ENCODE peak calls at places on chromosomes 3 and 15, in five cellular contexts. One of them, this sample, is unnamed.

GRCh38 chr3:100093826-100094225 is 20.5 kb downstream of the FILIP1L start:
- DNase-seq in HFFc6: no peak
- DNase-seq in stimulated activated CD8-positive, alpha-beta memory T cell treated with anti-CD3 and anti-CD28 coated beads, Interleukin-2, amount 100 ng/mL, for 1 hour: no peak
- DNase-seq in EL: peak
- DNase-seq in Calu3: no peak
- DNase-seq in this sample: no peak

GRCh38 chr3:105997800-105998526 is 129.2 kb upstream of the CBLB start:
- DNase-seq in HFFc6: peak
- DNase-seq in stimulated activated CD8-positive, alpha-beta memory T cell treated with anti-CD3 and anti-CD28 coated beads, Interleukin-2, amount 100 ng/mL, for 1 hour: no peak
- DNase-seq in EL: peak
- DNase-seq in Calu3: peak
- DNase-seq in this sample: peak

GRCh38 chr15:55741592-55742497 is 1.1 kb downstream of the PRTG start:
- DNase-seq in HFFc6: no peak
- DNase-seq in stimulated activated CD8-positive, alpha-beta memory T cell treated with anti-CD3 and anti-CD28 coated beads, Interleukin-2, amount 100 ng/mL, for 1 hour: no peak
- DNase-seq in EL: peak
- DNase-seq in Calu3: peak
- DNase-seq in this sample: no peak

GRCh38 chr3:117217837-117218236 is 508.3 kb downstream of the TUSC7 start:
- DNase-seq in HFFc6: no peak
- DNase-seq in stimulated activated CD8-positive, alpha-beta memory T cell treated with anti-CD3 and anti-CD28 coated beads, Interleukin-2, amount 100 ng/mL, for 1 hour: no peak
- DNase-seq in EL: no peak
- DNase-seq in Calu3: no peak
- DNase-seq in this sample: no peak

GRCh38 chr3:32958509-32958908 is 7.1 kb downstream of the CCR4 start:
- DNase-seq in HFFc6: no peak
- DNase-seq in stimulated activated CD8-positive, alpha-beta memory T cell treated with anti-CD3 and anti-CD28 coated beads, Interleukin-2, amount 100 ng/mL, for 1 hour: no peak
- DNase-seq in EL: no peak
- DNase-seq in Calu3: no peak
- DNase-seq in this sample: no peak

GRCh38 chr3:53295410-53295809 is 39.6 kb upstream of the TKT start:
- DNase-seq in HFFc6: no peak
- DNase-seq in stimulated activated CD8-positive, alpha-beta memory T cell treated with anti-CD3 and anti-CD28 coated beads, Interleukin-2, amount 100 ng/mL, for 1 hour: no peak
- DNase-seq in EL: no peak
- DNase-seq in Calu3: no peak
- DNase-seq in this sample: no peak

GRCh38 chr3:128348805-128349531 is 117.7 kb downstream of the DNAJB8 start:
- DNase-seq in HFFc6: no peak
- DNase-seq in stimulated activated CD8-positive, alpha-beta memory T cell treated with anti-CD3 and anti-CD28 coated beads, Interleukin-2, amount 100 ng/mL, for 1 hour: no peak
- DNase-seq in EL: no peak
- DNase-seq in Calu3: no peak
- DNase-seq in this sample: no peak

GRCh38 chr3:169082076-169082475 is 581.4 kb downstream of the MECOM start:
- DNase-seq in HFFc6: no peak
- DNase-seq in stimulated activated CD8-positive, alpha-beta memory T cell treated with anti-CD3 and anti-CD28 coated beads, Interleukin-2, amount 100 ng/mL, for 1 hour: no peak
- DNase-seq in EL: no peak
- DNase-seq in Calu3: no peak
- DNase-seq in this sample: no peak

GRCh38 chr15:66940368-66940767 is 125.0 kb upstream of the SMAD3 start:
- DNase-seq in HFFc6: peak
- DNase-seq in stimulated activated CD8-positive, alpha-beta memory T cell treated with anti-CD3 and anti-CD28 coated beads, Interleukin-2, amount 100 ng/mL, for 1 hour: no peak
- DNase-seq in EL: no peak
- DNase-seq in Calu3: no peak
- DNase-seq in this sample: no peak

GRCh38 chr3:129001101-129001816 is at the start of gene EFCC1:
- DNase-seq in HFFc6: no peak
- DNase-seq in stimulated activated CD8-positive, alpha-beta memory T cell treated with anti-CD3 and anti-CD28 coated beads, Interleukin-2, amount 100 ng/mL, for 1 hour: no peak
- DNase-seq in EL: peak
- DNase-seq in Calu3: no peak
- DNase-seq in this sample: peak

GRCh38 chr3:46400000-46400734 is 6.7 kb downstream of the CCR5AS start:
- DNase-seq in HFFc6: no peak
- DNase-seq in stimulated activated CD8-positive, alpha-beta memory T cell treated with anti-CD3 and anti-CD28 coated beads, Interleukin-2, amount 100 ng/mL, for 1 hour: no peak
- DNase-seq in EL: peak
- DNase-seq in Calu3: no peak
- DNase-seq in this sample: peak

GRCh38 chr3:132380979-132381944 is 36.0 kb upstream of the DNAJC13 start:
- DNase-seq in HFFc6: no peak
- DNase-seq in stimulated activated CD8-positive, alpha-beta memory T cell treated with anti-CD3 and anti-CD28 coated beads, Interleukin-2, amount 100 ng/mL, for 1 hour: no peak
- DNase-seq in EL: no peak
- DNase-seq in Calu3: no peak
- DNase-seq in this sample: no peak

GRCh38 chr3:111859974-111860859 is 1.2 kb downstream of the PHLDB2 start:
- DNase-seq in HFFc6: peak
- DNase-seq in stimulated activated CD8-positive, alpha-beta memory T cell treated with anti-CD3 and anti-CD28 coated beads, Interleukin-2, amount 100 ng/mL, for 1 hour: peak
- DNase-seq in EL: peak
- DNase-seq in Calu3: peak
- DNase-seq in this sample: peak

GRCh38 chr3:42020681-42021307 is 58.9 kb upstream of the ULK4 start:
- DNase-seq in HFFc6: peak
- DNase-seq in stimulated activated CD8-positive, alpha-beta memory T cell treated with anti-CD3 and anti-CD28 coated beads, Interleukin-2, amount 100 ng/mL, for 1 hour: no peak
- DNase-seq in EL: peak
- DNase-seq in Calu3: no peak
- DNase-seq in this sample: peak

GRCh38 chr3:69568926-69569325 is 170.3 kb upstream of the MITF start:
- DNase-seq in HFFc6: peak
- DNase-seq in stimulated activated CD8-positive, alpha-beta memory T cell treated with anti-CD3 and anti-CD28 coated beads, Interleukin-2, amount 100 ng/mL, for 1 hour: no peak
- DNase-seq in EL: no peak
- DNase-seq in Calu3: no peak
- DNase-seq in this sample: no peak

GRCh38 chr3:120622457-120622856 is 26.3 kb downstream of the NDUFB4 start:
- DNase-seq in HFFc6: no peak
- DNase-seq in stimulated activated CD8-positive, alpha-beta memory T cell treated with anti-CD3 and anti-CD28 coated beads, Interleukin-2, amount 100 ng/mL, for 1 hour: no peak
- DNase-seq in EL: no peak
- DNase-seq in Calu3: no peak
- DNase-seq in this sample: no peak

GRCh38 chr3:56048333-56048732 is 419.9 kb downstream of the ERC2 start:
- DNase-seq in HFFc6: no peak
- DNase-seq in stimulated activated CD8-positive, alpha-beta memory T cell treated with anti-CD3 and anti-CD28 coated beads, Interleukin-2, amount 100 ng/mL, for 1 hour: no peak
- DNase-seq in EL: no peak
- DNase-seq in Calu3: no peak
- DNase-seq in this sample: no peak

GRCh38 chr3:11195721-11196332 is 41.5 kb downstream of the HRH1 start:
- DNase-seq in HFFc6: peak
- DNase-seq in stimulated activated CD8-positive, alpha-beta memory T cell treated with anti-CD3 and anti-CD28 coated beads, Interleukin-2, amount 100 ng/mL, for 1 hour: no peak
- DNase-seq in EL: peak
- DNase-seq in Calu3: no peak
- DNase-seq in this sample: peak

GRCh38 chr15:85354432-85354831 is 26.0 kb upstream of the AKAP13 start:
- DNase-seq in HFFc6: peak
- DNase-seq in stimulated activated CD8-positive, alpha-beta memory T cell treated with anti-CD3 and anti-CD28 coated beads, Interleukin-2, amount 100 ng/mL, for 1 hour: no peak
- DNase-seq in EL: peak
- DNase-seq in Calu3: no peak
- DNase-seq in this sample: peak

GRCh38 chr15:91865486-91865885 is 12.0 kb downstream of the SLCO3A1 start:
- DNase-seq in HFFc6: no peak
- DNase-seq in stimulated activated CD8-positive, alpha-beta memory T cell treated with anti-CD3 and anti-CD28 coated beads, Interleukin-2, amount 100 ng/mL, for 1 hour: no peak
- DNase-seq in EL: no peak
- DNase-seq in Calu3: no peak
- DNase-seq in this sample: no peak

GRCh38 chr3:183711516-183711915 is 13.9 kb downstream of the YEATS2 start:
- DNase-seq in HFFc6: no peak
- DNase-seq in stimulated activated CD8-positive, alpha-beta memory T cell treated with anti-CD3 and anti-CD28 coated beads, Interleukin-2, amount 100 ng/mL, for 1 hour: no peak
- DNase-seq in EL: no peak
- DNase-seq in Calu3: no peak
- DNase-seq in this sample: no peak

GRCh38 chr15:51100785-51101489 is 6.2 kb upstream of the TNFAIP8L3 start:
- DNase-seq in HFFc6: no peak
- DNase-seq in stimulated activated CD8-positive, alpha-beta memory T cell treated with anti-CD3 and anti-CD28 coated beads, Interleukin-2, amount 100 ng/mL, for 1 hour: no peak
- DNase-seq in EL: no peak
- DNase-seq in Calu3: no peak
- DNase-seq in this sample: no peak

GRCh38 chr15:24858737-24859601 is 95.8 kb upstream of the SNRPN start:
- DNase-seq in HFFc6: peak
- DNase-seq in stimulated activated CD8-positive, alpha-beta memory T cell treated with anti-CD3 and anti-CD28 coated beads, Interleukin-2, amount 100 ng/mL, for 1 hour: no peak
- DNase-seq in EL: peak
- DNase-seq in Calu3: no peak
- DNase-seq in this sample: peak

GRCh38 chr3:22922317-22922716 is 280.8 kb upstream of the UBE2E2 start:
- DNase-seq in HFFc6: no peak
- DNase-seq in stimulated activated CD8-positive, alpha-beta memory T cell treated with anti-CD3 and anti-CD28 coated beads, Interleukin-2, amount 100 ng/mL, for 1 hour: no peak
- DNase-seq in EL: peak
- DNase-seq in Calu3: no peak
- DNase-seq in this sample: peak

GRCh38 chr15:99925661-99926461 is 192.6 kb upstream of the LYSMD4 start:
- DNase-seq in HFFc6: no peak
- DNase-seq in stimulated activated CD8-positive, alpha-beta memory T cell treated with anti-CD3 and anti-CD28 coated beads, Interleukin-2, amount 100 ng/mL, for 1 hour: peak
- DNase-seq in EL: no peak
- DNase-seq in Calu3: peak
- DNase-seq in this sample: peak

GRCh38 chr3:42190701-42191442 is 75.1 kb downstream of the CCK start:
- DNase-seq in HFFc6: peak
- DNase-seq in stimulated activated CD8-positive, alpha-beta memory T cell treated with anti-CD3 and anti-CD28 coated beads, Interleukin-2, amount 100 ng/mL, for 1 hour: peak
- DNase-seq in EL: peak
- DNase-seq in Calu3: peak
- DNase-seq in this sample: peak

This sample was measured in GM03348.